ENCODE peak calls at places on chromosomes 2 and 18, in four cellular contexts. Y is T-helper 17 cell; J is activated CD8-positive, alpha-beta T cell treated with anti-CD3 and anti-CD28 coated beads, Interleukin-2, amount 10 ng/mL, durations not matched to agents 7 days and 5 days; X is RWPE2. P is an unnamed sample.

GRCh38 chr2:218889937-218890336 is 9.3 kb downstream of the WNT10A start:
- ATAC-seq in Y (no peak), J (no peak), X (no peak), P (no peak)

GRCh38 chr18:49973592-49973991 is 160.3 kb upstream of the ACAA2 start:
- ATAC-seq in Y (no peak), J (no peak), X (no peak), P (no peak)

GRCh38 chr2:31388736-31389135 is 25.8 kb downstream of the XDH start:
- ATAC-seq in Y (no peak), J (no peak), X (no peak), P (no peak)

GRCh38 chr2:131041402-131042160 is 51.7 kb downstream of the FAM168B start:
- ATAC-seq in Y (peak), J (peak), X (no peak), P (no peak)

GRCh38 chr18:50934545-50935211 is 33.2 kb upstream of the ELAC1 start:
- ATAC-seq in Y (no peak), J (no peak), X (no peak), P (no peak)

GRCh38 chr18:12287684-12288405 is 20.2 kb upstream of the TUBB6 start:
- ATAC-seq in Y (no peak), J (no peak), X (peak), P (peak)

GRCh38 chr2:42092084-42092996 is 44.5 kb downstream of the PKDCC start:
- ATAC-seq in Y (no peak), J (no peak), X (no peak), P (no peak)

GRCh38 chr2:96505231-96505889 is at the start of gene NEURL3:
- ATAC-seq in Y (no peak), J (no peak), X (peak), P (peak)

GRCh38 chr2:119083416-119083815 is 75.1 kb downstream of the C1QL2 start:
- ATAC-seq in Y (no peak), J (no peak), X (no peak), P (no peak)

GRCh38 chr2:138814123-138814883 is 34.1 kb upstream of the NXPH2 start:
- ATAC-seq in Y (no peak), J (no peak), X (no peak), P (peak)

GRCh38 chr2:80322958-80323357 is 18.4 kb upstream of the LRRTM1 start:
- ATAC-seq in Y (no peak), J (no peak), X (no peak), P (no peak)

GRCh38 chr2:138028538-138028937 is 64.3 kb downstream of the HNMT start:
- ATAC-seq in Y (no peak), J (no peak), X (no peak), P (no peak)

GRCh38 chr2:85283641-85284040 is 44.1 kb downstream of the TGOLN2 start:
- ATAC-seq in Y (no peak), J (no peak), X (no peak), P (no peak)

GRCh38 chr2:45192481-45192880 is 183.2 kb upstream of the SIX2 start:
- ATAC-seq in Y (no peak), J (no peak), X (no peak), P (no peak)

P was measured in SK-N-SH treated with all-trans-retinoic acid at 6 μM for 48 hours.